ENCODE peak calls at places on chromosomes 11 and 22, in nine cellular contexts. N, I, Q, D, G, J, F, H and T are unnamed samples.
A peak's percentile ranks its signal among the peaks of the same experiment; 100 is the strongest.

GRCh38 chr11:46345881-46346484 is 1.3 kb upstream of the DGKZ start:
- DNase-seq in J (no peak), F (peak; percentile 22), I (no peak), D (no peak), Q (no peak), N (no peak), G (no peak), H (no peak), T (no peak)

GRCh38 chr22:24183321-24184031 is 2.2 kb downstream of the SUSD2 start:
- DNase-seq in Q (no peak), G (no peak), H (no peak), F (no peak), N (no peak), D (no peak), J (no peak), I (no peak), T (no peak)

GRCh38 chr22:26536056-26536761 is 23.9 kb upstream of the TFIP11 start:
- DNase-seq in J (no peak), G (no peak), Q (no peak), F (peak; percentile 45), I (no peak), D (no peak), H (no peak), N (no peak), T (no peak)

GRCh38 chr11:70948855-70949551 is 303.4 kb downstream of the SHANK2 start:
- DNase-seq in I (no peak), G (no peak), F (no peak), D (no peak), Q (no peak), N (no peak), J (no peak), H (no peak), T (no peak)

GRCh38 chr11:72609451-72609850 is 64.8 kb downstream of the PDE2A start:
- DNase-seq in F (no peak), G (no peak), D (no peak), J (no peak), I (no peak), N (no peak), H (no peak), Q (no peak), T (no peak)

GRCh38 chr11:126611438-126611837 is 256.0 kb downstream of the ST3GAL4 start:
- DNase-seq in D (no peak), Q (no peak), F (no peak), N (no peak), H (no peak), I (no peak), J (no peak), G (no peak), T (no peak)

GRCh38 chr11:32464078-32464477 is 28.7 kb upstream of the WT1 start:
- DNase-seq in Q (no peak), F (no peak), I (no peak), N (no peak), H (no peak), G (no peak), J (no peak), D (no peak), T (no peak)

GRCh38 chr11:30422389-30422788 is 99.5 kb downstream of the ARL14EP start:
- DNase-seq in I (no peak), N (no peak), H (no peak), G (peak; percentile 70), D (no peak), F (no peak), Q (no peak), J (no peak), T (no peak)

GRCh38 chr11:44535201-44535980 is 30.1 kb upstream of the CD82 start:
- DNase-seq in Q (no peak), D (no peak), I (no peak), H (no peak), G (no peak), N (no peak), J (no peak), F (no peak), T (no peak)